ENCODE peak calls at places on chromosomes 16 and 17, in five cellular contexts. Q is stomach, Y is heart left ventricle, F is left ventricle myocardium inferior, D is SK-N-SH. N is an unnamed sample.

GRCh38 chr17:42832213-42832933 is 824 bp upstream of the PSME3 start:
- DNase-seq in D (peak; percentile 47), F (no peak), Y (no peak), Q (no peak), N (no peak)

GRCh38 chr17:27091043-27091497 is 202.8 kb upstream of the WSB1 start:
- DNase-seq in Y (no peak), F (no peak), D (no peak), Q (no peak), N (no peak)

GRCh38 chr17:61635913-61636432 is 45.0 kb upstream of the NACA2 start:
- DNase-seq in D (peak; percentile 28), Y (no peak), Q (peak; percentile 50), F (no peak), N (no peak)

GRCh38 chr17:40915199-40915661 is 22.2 kb downstream of the KRT23 start:
- DNase-seq in Q (no peak), D (no peak), F (no peak), Y (no peak), N (no peak)

GRCh38 chr17:60091908-60092331 is 13.2 kb upstream of the HEATR6 start:
- DNase-seq in D (no peak), Q (no peak), F (no peak), Y (no peak), N (no peak)

GRCh38 chr16:30923554-30924085 is at the start of gene FBXL19:
- DNase-seq in F (peak; percentile 48), Q (no peak), Y (no peak), D (peak; percentile 87), N (no peak)

GRCh38 chr17:2521257-2521656 is 9.6 kb upstream of the METTL16 start:
- DNase-seq in Y (no peak), F (no peak), Q (no peak), D (no peak), N (no peak)

GRCh38 chr16:23500212-23500865 is 10.0 kb downstream of the GGA2 start:
- DNase-seq in D (no peak), Y (no peak), Q (peak; percentile 43), F (no peak), N (no peak)

GRCh38 chr17:38341035-38341721 is 2.6 kb downstream of the GPR179 start:
- DNase-seq in D (peak; percentile 84), Y (peak; percentile 79), F (peak; percentile 71), Q (peak; percentile 85), N (no peak)

GRCh38 chr16:68076560-68076959 is 8.6 kb upstream of the NFATC3 start:
- DNase-seq in Q (no peak), F (no peak), Y (no peak), D (no peak), N (no peak)

GRCh38 chr16:68075980-68076379 is 9.2 kb upstream of the NFATC3 start:
- DNase-seq in F (no peak), Q (no peak), D (no peak), Y (no peak), N (no peak)

GRCh38 chr16:68072038-68072695 is 13.0 kb upstream of the NFATC3 start:
- DNase-seq in F (no peak), Q (no peak), D (no peak), Y (no peak), N (no peak)

GRCh38 chr16:68074850-68075249 is 10.3 kb upstream of the NFATC3 start:
- DNase-seq in Q (peak; percentile 53), D (no peak), F (no peak), Y (no peak), N (peak; percentile 27)

GRCh38 chr16:68073902-68074760 is 11.0 kb upstream of the NFATC3 start:
- DNase-seq in D (no peak), F (no peak), Q (no peak), Y (no peak), N (no peak)
- H3K4me3 ChIP-seq in D (no peak overlapping the region), F (no peak overlapping the region), Q (no peak overlapping the region), Y (no peak overlapping the region), N (peak overlapping the region; percentile 9)

GRCh38 chr16:48537909-48538745 is 71.9 kb downstream of the N4BP1 start:
- DNase-seq in F (peak; percentile 69), D (no peak), Y (peak; percentile 76), Q (no peak), N (no peak)
- H3K27ac ChIP-seq in F (peak overlapping the region; percentile 69), D (no peak overlapping the region), Y (peak overlapping the region; percentile 64), Q (peak overlapping the region; percentile 82), N (no peak overlapping the region)

GRCh38 chr17:69425978-69426377 is 11.5 kb downstream of the MAP2K6 start:
- DNase-seq in Y (no peak), F (no peak), D (no peak), Q (no peak), N (no peak)
- H3K4me1 ChIP-seq in Y (no peaks in the 10 kb centered on the region), F (peaks cover 3% of the 10 kb centered on the region), D (peaks cover 16% of the 10 kb centered on the region), Q (no peaks in the 10 kb centered on the region), N (peaks cover 9% of the 10 kb centered on the region)

DNA sequence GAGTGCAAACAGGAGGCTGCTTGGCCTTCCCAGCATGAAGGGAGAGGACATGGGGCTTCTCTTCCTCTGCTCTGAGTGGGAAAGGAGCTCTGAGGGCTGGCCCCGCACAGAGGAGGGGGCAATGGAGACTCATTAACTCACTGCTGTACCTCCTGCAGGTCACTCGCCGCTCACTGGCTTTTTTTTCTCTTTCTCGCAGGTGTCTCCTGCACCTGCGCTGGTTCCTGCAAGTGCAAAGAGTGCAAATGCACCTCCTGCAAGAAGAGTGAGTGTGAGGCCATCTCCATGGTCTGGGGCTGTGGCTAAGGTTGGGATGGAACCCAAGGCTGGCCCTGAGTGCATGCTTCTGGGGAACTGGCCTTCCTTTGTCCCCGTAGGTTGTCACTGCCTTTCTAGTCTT is 717 bp downstream of the MT1F start:
- DNase-seq in Y (no peak), D (no peak), F (no peak), Q (no peak), N (no peak)
- H3K4me3 ChIP-seq in Y (no peak overlapping the region), D (peak overlapping the region; percentile 53), F (peak overlapping the region; percentile 72), Q (peak overlapping the region; percentile 71), N (peak overlapping the region; percentile 91)

GRCh38 chr17:34961093-34961911 is at the start of the genes CCT6B and ZNF830:
- DNase-seq in Y (peak; percentile 93), Q (peak; percentile 94), D (peak; percentile 87), F (peak; percentile 92), N (peak; percentile 91)
- H3K27ac ChIP-seq in Y (peak within 1 kb of the TSS; percentile 97), Q (peak within 1 kb of the TSS; percentile 94), D (peak within 1 kb of the TSS; percentile 87), F (peak within 1 kb of the TSS; percentile 97), N (peak within 1 kb of the TSS; percentile 92)

DNA sequence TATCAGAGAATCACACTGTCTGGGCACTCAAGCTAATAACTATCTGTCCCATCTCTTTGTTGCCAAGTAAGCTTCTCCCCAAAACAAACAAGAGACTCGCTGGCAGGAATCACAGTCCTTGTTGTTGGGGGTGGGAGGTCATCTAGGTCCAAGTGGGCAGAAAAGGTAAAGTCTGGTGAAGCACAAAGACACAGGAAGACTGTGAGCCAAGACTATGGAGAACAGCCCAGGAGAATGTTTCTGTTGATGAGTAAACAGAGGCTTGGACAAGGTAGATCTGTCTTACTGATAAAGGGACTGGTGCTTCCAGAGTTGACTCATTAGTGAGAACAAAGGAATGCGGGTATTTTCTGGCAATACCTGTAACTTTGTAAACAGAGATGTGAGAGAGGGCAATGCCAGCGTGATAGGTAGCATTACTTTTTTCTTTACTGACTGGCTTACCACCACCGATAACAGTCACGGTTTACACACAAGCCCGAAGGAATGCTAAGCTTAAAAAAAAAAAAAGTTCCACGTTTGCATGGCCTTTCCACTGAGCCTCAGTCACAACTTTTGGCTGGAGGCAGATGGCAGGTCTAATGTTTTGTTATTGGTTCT is 11.5 kb upstream of the MMD start:
- DNase-seq in Q (no peak), D (no peak), Y (no peak), F (no peak), N (no peak)
- H3K4me1 ChIP-seq in Q (peaks cover 30% of the 10 kb centered on the region), D (no peaks in the 10 kb centered on the region), Y (no peaks in the 10 kb centered on the region), F (peaks cover 16% of the 10 kb centered on the region), N (peaks cover 3% of the 10 kb centered on the region)

GRCh38 chr17:12048843-12049473 is 28.3 kb downstream of the MAP2K4 start:
- DNase-seq in Q (no peak), D (no peak), Y (no peak), F (no peak), N (no peak)
- H3K4me3 ChIP-seq in Q (no peak overlapping the region), D (no peak overlapping the region), Y (no peak overlapping the region), F (no peak overlapping the region), N (no peak overlapping the region)